ENCODE peak calls at places on chromosomes 16 and 17, in ten cellular contexts. S is adrenal gland, Y is IMR-90, K is ovary, U is Peyer's patch, I is H1, C is upper lobe of left lung, R is A549, B is lower leg skin, T is transverse colon. G is an unnamed sample.

GRCh38 chr17:69575346-69575761 is 160.9 kb downstream of the MAP2K6 start:
- DNase-seq in S (peak; percentile 16), Y (peak; percentile 87), K (no peak), U (no peak), I (no peak), C (no peak), R (peak; percentile 27), B (no peak), T (no peak), G (no peak)

GRCh38 chr16:15705064-15705565 is 55.1 kb downstream of the NDE1 start:
- DNase-seq in S (no peak), Y (no peak), K (no peak), U (no peak), I (no peak), C (no peak), R (no peak), B (no peak), T (no peak), G (no peak)

GRCh38 chr17:36992701-36993100 is 43.9 kb downstream of the AATF start:
- DNase-seq in S (no peak), Y (no peak), K (no peak), U (no peak), I (no peak), C (no peak), R (no peak), B (no peak), T (no peak), G (no peak)

GRCh38 chr17:17739388-17740066 is 58.3 kb downstream of the RAI1 start:
- DNase-seq in S (peak; percentile 61), Y (peak; percentile 64), K (peak; percentile 72), U (no peak), I (no peak), C (peak; percentile 71), R (peak; percentile 52), B (no peak), T (peak; percentile 46), G (peak; percentile 11)

GRCh38 chr17:3033741-3034577 is 29.4 kb downstream of the OR1D5 start:
- DNase-seq in S (no peak), Y (no peak), K (no peak), U (peak; percentile 34), I (no peak), C (no peak), R (no peak), B (no peak), T (no peak), G (no peak)

GRCh38 chr17:7634384-7634783 is 4.4 kb downstream of the SHBG start:
- DNase-seq in S (peak; percentile 80), Y (peak; percentile 41), K (peak; percentile 74), U (no peak), I (no peak), C (no peak), R (peak; percentile 71), B (no peak), T (no peak), G (peak; percentile 47)

GRCh38 chr17:82787081-82787848 is 35.4 kb downstream of the TBCD start:
- DNase-seq in S (no peak), Y (no peak), K (no peak), U (no peak), I (no peak), C (peak; percentile 80), R (no peak), B (peak; percentile 76), T (peak; percentile 34), G (no peak)

GRCh38 chr16:1414532-1415265 is at the start of gene UNKL:
- DNase-seq in S (peak; percentile 66), Y (peak; percentile 43), K (peak; percentile 83), U (peak; percentile 84), I (no peak), C (peak; percentile 98), R (peak; percentile 55), B (peak; percentile 55), T (peak; percentile 85), G (peak; percentile 82)

GRCh38 chr16:86505185-86505898 is 5.0 kb upstream of the FOXF1 start:
- DNase-seq in S (no peak), Y (peak; percentile 55), K (no peak), U (no peak), I (no peak), C (peak; percentile 87), R (no peak), B (no peak), T (no peak), G (no peak)

GRCh38 chr16:67023689-67024088 is 5.3 kb upstream of the CBFB start:
- DNase-seq in S (no peak), Y (no peak), K (no peak), U (no peak), I (no peak), C (no peak), R (no peak), B (no peak), T (no peak), G (no peak)

GRCh38 chr16:67021321-67021720 is 7.6 kb upstream of the CBFB start:
- DNase-seq in S (peak; percentile 1), Y (no peak), K (no peak), U (peak; percentile 2), I (no peak), C (no peak), R (no peak), B (no peak), T (peak; percentile 2), G (no peak)

GRCh38 chr16:67025151-67025550 is 3.8 kb upstream of the CBFB start:
- DNase-seq in S (peak; percentile 7), Y (no peak), K (no peak), U (no peak), I (no peak), C (no peak), R (no peak), B (no peak), T (no peak), G (no peak)

GRCh38 chr16:67024384-67024896 is 4.5 kb upstream of the CBFB start:
- DNase-seq in S (no peak), Y (no peak), K (no peak), U (no peak), I (no peak), C (no peak), R (no peak), B (no peak), T (peak; percentile 5), G (no peak)

GRCh38 chr16:67022531-67023214 is 6.3 kb upstream of the CBFB start:
- DNase-seq in S (no peak), Y (no peak), K (no peak), U (no peak), I (no peak), C (no peak), R (no peak), B (no peak), T (no peak), G (no peak)
- TF ChIP-seq POLR2A in S (no peak), Y (no peak), K (no peak), U (no peak), I (no peak), C (no peak), R (no peak), B (no peak), T (no peak), G (no peak)

GRCh38 chr17:4951486-4951885 is 567 bp downstream of the ENO3 start:
- DNase-seq in S (no peak), Y (no peak), K (no peak), U (no peak), I (no peak), C (no peak), R (no peak), B (no peak), T (no peak), G (no peak)

GRCh38 chr17:4950757-4951204 is at the start of gene ENO3:
- DNase-seq in S (no peak), Y (no peak), K (peak; percentile 58), U (no peak), I (no peak), C (no peak), R (no peak), B (no peak), T (peak; percentile 37), G (peak; percentile 48)

GRCh38 chr17:4949321-4950074 is 1.2 kb upstream of the PFN1 start:
- DNase-seq in S (peak; percentile 76), Y (peak; percentile 76), K (peak; percentile 80), U (peak; percentile 94), I (no peak), C (peak; percentile 94), R (peak; percentile 92), B (peak; percentile 71), T (peak; percentile 93), G (peak; percentile 85)

GRCh38 chr17:4948997-4949320 is 629 bp upstream of the PFN1 start:
- DNase-seq in S (peak; percentile 82), Y (peak; percentile 89), K (peak; percentile 82), U (peak; percentile 91), I (no peak), C (peak; percentile 97), R (peak; percentile 95), B (peak; percentile 70), T (peak; percentile 87), G (peak; percentile 87)

GRCh38 chr17:4950075-4950756 is 703 bp upstream of the ENO3 start:
- DNase-seq in S (peak; percentile 59), Y (no peak), K (peak; percentile 63), U (peak; percentile 73), I (no peak), C (peak; percentile 93), R (peak; percentile 57), B (no peak), T (peak; percentile 75), G (peak; percentile 83)
- TF ChIP-seq POLR2A in S (peak; percentile 22), Y (no peak), K (no peak), U (peak; percentile 38), I (no peak), C (no peak), R (peak; percentile 31), B (no peak), T (no peak), G (peak; percentile 73)

GRCh38 chr17:75826561-75827290 is 17.5 kb downstream of the UNC13D start:
- DNase-seq in S (no peak), Y (no peak), K (no peak), U (no peak), I (no peak), C (no peak), R (no peak), B (no peak), T (no peak), G (no peak)
- TF ChIP-seq POLR2A in S (no peak), Y (no peak), K (no peak), U (no peak), I (no peak), C (no peak), R (no peak), B (no peak), T (no peak), G (peak; percentile 2)

GRCh38 chr16:12063004-12063395 is 86.5 kb downstream of the SNX29 start:
- DNase-seq in S (no peak), Y (no peak), K (no peak), U (no peak), I (no peak), C (no peak), R (no peak), B (no peak), T (no peak), G (no peak)
- TF ChIP-seq POLR2A in S (no peak), Y (no peak), K (no peak), U (no peak), I (no peak), C (no peak), R (no peak), B (no peak), T (no peak), G (no peak)